ENCODE peak calls at places on chromosomes 13 and 19, in seven cellular contexts. O, J, U, T, K, Y and H are unnamed samples. For H3K9me3, the result is how much of the 10 kb centered on the place peaks cover.

GRCh38 chr13:38582133-38582532 is 104.7 kb upstream of the FREM2 start:
- DNase-seq in O (no peak), J (peak), U (no peak), T (no peak), K (peak), Y (peak), H (no peak)

GRCh38 chr13:41004875-41005693 is 14.0 kb downstream of the ELF1 start:
- DNase-seq in O (no peak), J (no peak), U (no peak), T (no peak), K (no peak), Y (no peak), H (no peak)

GRCh38 chr19:3184847-3185481 is 766 bp upstream of the NCLN start:
- DNase-seq in O (peak), J (peak), U (peak), T (peak), K (peak), Y (peak), H (peak)

GRCh38 chr19:56350416-56351045 is 35.9 kb upstream of the ZSCAN5A start:
- DNase-seq in O (no peak), J (peak), U (peak), T (peak), K (peak), Y (peak), H (peak)

GRCh38 chr13:51249254-51249653 is 27.1 kb downstream of the FAM124A start:
- DNase-seq in O (no peak), J (no peak), U (no peak), T (no peak), K (no peak), Y (no peak), H (no peak)

GRCh38 chr19:55077106-55077505 is 1.4 kb downstream of the EPS8L1 start:
- DNase-seq in O (no peak), J (no peak), U (no peak), T (no peak), K (no peak), Y (no peak), H (no peak)

GRCh38 chr19:47495478-47496372 is 11.7 kb upstream of the KPTN start:
- DNase-seq in O (no peak), J (no peak), U (no peak), T (no peak), K (no peak), Y (no peak), H (no peak)

GRCh38 chr19:32318884-32319520 is 26.4 kb upstream of the ZNF507 start:
- DNase-seq in O (no peak), J (peak), U (no peak), T (no peak), K (peak), Y (no peak), H (no peak)

GRCh38 chr13:100396771-100397170 is 191.8 kb downstream of the GGACT start:
- DNase-seq in O (no peak), J (no peak), U (no peak), T (no peak), K (no peak), Y (no peak), H (no peak)

GRCh38 chr13:25286308-25286968 is 850 bp downstream of the MTMR6 start:
- DNase-seq in O (no peak), J (peak), U (peak), T (no peak), K (peak), Y (peak), H (peak)

GRCh38 chr19:13398780-13399726 is 107.2 kb downstream of the CACNA1A start:
- DNase-seq in O (no peak), J (no peak), U (no peak), T (no peak), K (no peak), Y (no peak), H (no peak)

GRCh38 chr13:23630349-23631093 is 60.3 kb downstream of the TNFRSF19 start:
- DNase-seq in O (no peak), J (peak), U (no peak), T (no peak), K (peak), Y (no peak), H (no peak)

GRCh38 chr13:20397896-20398295 is 127.8 kb downstream of the CRYL1 start:
- DNase-seq in O (no peak), J (no peak), U (no peak), T (peak), K (no peak), Y (no peak), H (no peak)

GRCh38 chr13:99555149-99555548 is 53.9 kb downstream of the TM9SF2 start:
- DNase-seq in O (no peak), J (peak), U (no peak), T (no peak), K (no peak), Y (no peak), H (no peak)

GRCh38 chr19:8081569-8082550 is 29.3 kb downstream of the CCL25 start:
- DNase-seq in O (no peak), J (no peak), U (no peak), T (no peak), K (no peak), Y (no peak), H (no peak)

GRCh38 chr13:50998326-50998725 is 88.7 kb downstream of the RNASEH2B start:
- DNase-seq in O (no peak), J (no peak), U (no peak), T (no peak), K (no peak), Y (no peak), H (no peak)

GRCh38 chr13:82878536-82878935 is 1003.7 kb downstream of the SLITRK1 start:
- DNase-seq in O (no peak), J (no peak), U (no peak), T (no peak), K (no peak), Y (no peak), H (no peak)

GRCh38 chr13:82713681-82714405 is 1168.4 kb downstream of the SLITRK1 start:
- DNase-seq in O (no peak), J (no peak), U (no peak), T (no peak), K (no peak), Y (no peak), H (no peak)

GRCh38 chr13:41334810-41335209 is 23.7 kb downstream of the NAA16 start:
- DNase-seq in O (no peak), J (no peak), U (no peak), T (no peak), K (no peak), Y (no peak), H (no peak)

GRCh38 chr19:43769256-43769655 is 11.5 kb downstream of the KCNN4 start:
- DNase-seq in O (no peak), J (no peak), U (no peak), T (no peak), K (no peak), Y (no peak), H (no peak)

GRCh38 chr19:57689750-57690149 is 8.0 kb downstream of the ZNF551 start:
- DNase-seq in O (no peak), J (no peak), U (no peak), T (no peak), K (no peak), Y (no peak), H (no peak)
- H3K9me3 ChIP-seq in O (under half), J (under half), U (half or more), T (half or more), K (under half), Y (under half), H (half or more)

GRCh38 chr19:12187625-12188024 is 24.7 kb downstream of the ZNF136 start:
- DNase-seq in O (no peak), J (no peak), U (no peak), T (no peak), K (no peak), Y (no peak), H (no peak)
- H3K9me3 ChIP-seq in O (under half), J (half or more), U (half or more), T (half or more), K (under half), Y (under half), H (half or more)

DNA sequence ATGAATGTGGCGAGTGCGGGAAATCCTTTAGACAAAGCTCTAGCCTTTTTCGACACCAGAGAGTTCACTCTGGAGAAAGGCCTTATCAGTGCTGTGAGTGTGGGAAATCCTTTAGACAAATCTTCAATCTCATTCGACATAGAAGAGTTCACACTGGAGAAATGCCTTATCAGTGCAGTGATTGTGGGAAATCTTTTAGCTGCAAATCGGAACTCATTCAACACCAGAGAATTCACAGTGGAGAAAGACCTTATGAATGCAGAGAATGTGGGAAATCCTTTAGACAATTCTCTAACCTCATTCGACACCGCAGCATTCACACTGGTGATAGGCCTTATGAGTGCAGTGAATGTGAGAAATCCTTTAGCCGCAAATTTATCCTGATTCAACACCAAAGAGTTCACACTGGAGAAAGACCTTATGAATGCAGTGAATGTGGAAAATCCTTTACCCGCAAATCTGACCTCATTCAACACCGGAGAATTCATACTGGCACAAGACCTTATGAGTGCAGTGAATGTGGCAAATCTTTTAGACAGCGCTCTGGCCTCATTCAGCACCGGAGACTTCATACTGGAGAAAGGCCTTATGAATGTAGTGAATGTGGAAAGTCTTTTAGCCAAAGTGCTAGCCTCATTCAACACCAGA is 5.7 kb downstream of the ZNF551 start:
- DNase-seq in O (no peak), J (no peak), U (no peak), T (no peak), K (no peak), Y (no peak), H (no peak)
- H3K9me3 ChIP-seq in O (under half), J (under half), U (half or more), T (half or more), K (under half), Y (under half), H (half or more)

GRCh38 chr19:15666883-15667282 is 6.0 kb upstream of the CYP4F12 start:
- DNase-seq in O (no peak), J (no peak), U (no peak), T (peak), K (no peak), Y (no peak), H (no peak)
- H3K9me3 ChIP-seq in O (under half), J (under half), U (under half), T (under half), K (under half), Y (under half), H (under half)

GRCh38 chr19:37317403-37318209 is 53.3 kb upstream of the ZNF527 start:
- DNase-seq in O (peak), J (peak), U (peak), T (peak), K (peak), Y (peak), H (peak)
- H3K9me3 ChIP-seq in O (under half), J (under half), U (under half), T (under half), K (under half), Y (under half), H (under half)

DNA sequence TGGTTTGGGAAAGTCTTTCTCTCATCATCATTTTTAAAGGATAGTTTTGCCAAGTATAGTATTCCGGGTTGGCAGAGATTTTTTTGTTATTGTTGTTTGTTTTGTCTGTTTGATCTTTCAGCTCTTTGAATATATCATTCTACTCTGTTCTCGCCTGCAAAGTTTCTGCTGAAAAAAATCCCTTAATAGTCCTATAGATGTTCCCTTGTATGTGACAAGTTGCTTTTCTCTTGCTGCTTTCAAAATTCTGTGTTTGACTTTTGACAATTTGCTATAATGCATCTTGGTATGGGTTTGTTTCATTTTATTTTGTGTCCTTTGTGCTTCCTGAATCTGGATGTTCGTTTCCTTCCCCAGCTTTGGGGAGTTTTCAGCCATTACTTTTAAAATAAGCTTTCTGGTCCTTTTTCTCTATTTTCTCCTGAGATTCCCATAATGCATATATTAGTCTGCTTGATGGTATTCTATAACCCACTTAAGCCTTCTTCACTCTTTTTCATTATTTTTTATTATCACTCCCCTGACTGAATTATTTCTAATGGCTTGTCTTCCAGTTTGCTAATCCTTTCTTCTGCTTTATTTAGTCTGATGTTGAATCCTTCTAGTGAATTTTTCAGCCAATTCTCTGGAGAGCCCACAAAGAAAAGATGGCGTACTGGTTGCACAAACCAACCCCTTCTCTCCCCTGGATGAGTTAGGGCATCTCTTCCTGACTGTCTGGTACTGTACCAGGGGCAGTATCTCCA is 14.6 kb downstream of the ZNF569 start:
- DNase-seq in O (no peak), J (no peak), U (no peak), T (no peak), K (no peak), Y (no peak), H (no peak)
- H3K9me3 ChIP-seq in O (under half), J (half or more), U (half or more), T (half or more), K (half or more), Y (under half), H (half or more)